ENCODE peak calls at places on chromosomes 13 and 19, in five cellular contexts. G, U, I, R and W are unnamed samples.

GRCh38 chr13:91406619-91407018 is 8.2 kb downstream of the GPC5 start:
- DNase-seq in U (no peak), R (no peak), I (peak; percentile 45), G (no peak), W (peak; percentile 73)

GRCh38 chr13:48446454-48446853 is 33.5 kb upstream of the LPAR6 start:
- DNase-seq in I (no peak), R (no peak), G (no peak), U (no peak), W (no peak)

GRCh38 chr19:35919306-35919705 is 11.2 kb upstream of the TYROBP start:
- DNase-seq in I (no peak), U (no peak), R (no peak), G (no peak), W (no peak)

GRCh38 chr13:44389856-44390255 is 16.2 kb downstream of the SERP2 start:
- DNase-seq in U (no peak), I (no peak), G (no peak), R (no peak), W (no peak)

GRCh38 chr13:36193151-36193855 is 21.1 kb downstream of the SOHLH2 start:
- DNase-seq in R (no peak), U (no peak), I (no peak), G (no peak), W (no peak)

GRCh38 chr13:106348032-106348431 is 187.4 kb downstream of the EFNB2 start:
- DNase-seq in I (peak; percentile 64), G (no peak), R (no peak), U (no peak), W (peak; percentile 43)

GRCh38 chr19:57803594-57804325 is 11.0 kb downstream of the ZNF552 start:
- DNase-seq in I (peak; percentile 12), U (no peak), R (peak; percentile 6), G (peak; percentile 23), W (peak; percentile 41)

GRCh38 chr13:97342136-97342535 is 91.8 kb upstream of the RAP2A start:
- DNase-seq in I (no peak), G (no peak), U (no peak), R (no peak), W (no peak)

GRCh38 chr13:60402022-60402421 is 5.0 kb downstream of the TDRD3 start:
- DNase-seq in R (no peak), G (no peak), I (no peak), U (no peak), W (no peak)

GRCh38 chr19:4057913-4058695 is 8.6 kb downstream of the ZBTB7A start:
- DNase-seq in U (peak; percentile 92), R (peak; percentile 47), G (peak; percentile 92), I (peak; percentile 42), W (peak; percentile 63)

GRCh38 chr13:42354246-42355117 is 82.5 kb downstream of the AKAP11 start:
- DNase-seq in U (no peak), I (no peak), R (no peak), G (no peak), W (no peak)

GRCh38 chr13:50320297-50320862 is 305.1 kb downstream of the KCNRG start:
- DNase-seq in R (no peak), G (no peak), U (no peak), I (peak; percentile 16), W (peak; percentile 40)

GRCh38 chr19:8609210-8610040 is 1.1 kb downstream of the ADAMTS10 start:
- DNase-seq in R (peak; percentile 24), G (peak; percentile 50), U (peak; percentile 75), I (peak; percentile 15), W (no peak)

GRCh38 chr19:10294368-10294697 is 4.6 kb downstream of the ICAM5 start:
- DNase-seq in I (no peak), R (peak; percentile 70), G (no peak), U (no peak), W (no peak)

GRCh38 chr13:37014609-37015008 is 14.0 kb downstream of the EXOSC8 start:
- DNase-seq in G (no peak), U (no peak), R (no peak), I (no peak), W (no peak)

DNA sequence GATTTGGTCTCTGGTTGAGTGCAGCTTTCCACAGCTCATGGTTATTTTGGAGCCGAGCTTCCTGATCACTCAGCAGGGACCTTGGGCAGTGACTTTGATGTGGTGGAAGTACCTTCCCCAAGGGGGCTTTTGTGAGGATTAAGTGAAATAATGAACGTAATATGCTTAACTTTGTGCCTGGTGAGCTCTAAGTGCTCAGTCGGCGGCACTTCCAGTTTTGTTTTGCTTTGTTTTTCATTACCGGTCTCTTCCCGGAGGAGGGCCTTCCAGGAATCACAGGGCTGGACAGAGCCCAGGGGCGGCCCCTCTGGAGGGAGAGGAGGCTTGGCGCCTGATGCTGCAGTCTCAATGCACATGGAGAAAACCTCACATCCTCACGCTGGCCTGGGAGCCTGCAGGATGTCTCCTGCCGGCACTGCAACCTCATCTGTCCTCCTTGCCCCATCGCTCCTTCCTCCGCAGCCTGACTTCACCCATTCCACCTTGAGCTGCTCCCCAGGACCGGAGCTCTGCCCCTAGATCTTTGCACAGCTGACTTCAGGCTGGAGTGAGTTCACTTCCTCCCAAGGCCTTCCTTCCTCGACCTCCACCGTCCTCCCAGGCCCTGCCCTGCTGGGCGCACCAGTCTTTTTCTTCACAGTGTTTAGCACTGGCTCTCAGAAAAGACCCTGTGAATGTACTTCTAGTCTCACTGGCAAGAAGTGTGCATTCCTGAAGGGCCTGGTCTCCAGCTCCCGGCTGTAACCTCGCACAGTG is 1.6 kb downstream of the PLEKHF1 start:
- DNase-seq in U (peak; percentile 58), I (no peak), R (peak; percentile 68), G (peak; percentile 87), W (no peak)
- H3K4me1 ChIP-seq in U (peaks cover 77% of the 10 kb centered on the region), I (peaks cover 35% of the 10 kb centered on the region), R (peaks cover 72% of the 10 kb centered on the region), G (peaks cover 28% of the 10 kb centered on the region), W (peaks cover 16% of the 10 kb centered on the region)

GRCh38 chr19:790971-791604 is 6.2 kb upstream of the PTBP1 start:
- DNase-seq in U (no peak), I (no peak), R (no peak), G (no peak), W (no peak)

GRCh38 chr19:788821-789472 is 8.3 kb upstream of the PTBP1 start:
- DNase-seq in I (no peak), R (peak; percentile 68), U (no peak), G (no peak), W (no peak)

GRCh38 chr19:787551-787950 is 9.7 kb upstream of the PTBP1 start:
- DNase-seq in I (no peak), R (no peak), G (no peak), U (no peak), W (no peak)

GRCh38 chr19:791605-792360 is 5.5 kb upstream of the PTBP1 start:
- DNase-seq in R (no peak), G (no peak), U (peak; percentile 48), I (no peak), W (no peak)

DNA sequence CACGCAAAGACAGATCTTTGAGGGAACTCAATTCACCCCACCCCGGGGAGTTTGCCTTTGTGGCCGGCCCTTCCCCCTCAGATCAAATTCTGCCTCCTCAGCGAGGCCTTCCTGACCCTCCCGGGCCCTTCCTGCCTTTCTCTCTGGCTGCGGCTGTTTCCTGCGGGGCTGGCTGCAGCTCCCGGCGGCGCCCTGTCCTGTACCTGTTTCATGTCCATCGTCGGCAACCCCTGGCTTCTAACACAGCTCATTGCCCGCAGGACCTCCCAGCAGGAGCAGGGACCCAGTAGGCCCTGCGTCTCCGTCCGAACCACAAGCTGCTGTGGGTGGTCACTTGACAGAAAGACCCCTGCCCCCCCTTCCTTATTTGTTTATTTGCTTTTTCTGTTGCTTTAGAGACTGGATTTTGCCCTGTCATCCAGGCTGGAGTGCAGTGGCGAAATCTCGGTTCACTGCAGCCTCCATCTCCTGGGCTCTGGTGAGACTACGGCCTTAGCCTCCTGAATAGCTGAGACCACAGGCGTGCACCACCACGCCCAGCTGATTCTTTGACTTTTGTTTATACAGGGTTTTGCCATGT is 7.7 kb upstream of the PTBP1 start:
- DNase-seq in I (no peak), G (no peak), U (no peak), R (no peak), W (no peak)
- TF ChIP-seq CTCF in I (no peak), G (no peak), U (no peak), R (no peak), W (no peak)

DNA sequence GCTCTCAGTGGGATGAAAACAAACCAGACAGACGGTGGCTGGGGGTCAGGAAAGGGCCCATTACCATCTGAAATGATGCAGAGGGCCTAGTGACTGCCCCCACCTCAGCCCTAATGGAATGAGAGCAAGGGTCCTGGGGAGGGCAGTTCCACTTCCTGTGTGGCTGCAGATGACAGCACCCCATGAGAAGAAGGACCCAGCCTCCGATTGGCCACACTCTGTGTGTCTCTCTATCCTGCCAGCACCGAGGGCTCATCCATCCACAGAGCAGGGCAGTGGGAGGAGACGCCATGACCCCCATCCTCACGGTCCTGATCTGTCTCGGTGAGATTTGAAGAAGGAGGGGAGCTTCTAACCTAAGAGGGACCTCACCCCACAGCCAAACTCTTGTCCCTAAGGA is 500 bp downstream of the LILRB1 start:
- DNase-seq in U (no peak), R (no peak), G (no peak), I (no peak), W (no peak)
- H3K4me1 ChIP-seq in U (no peaks in the 10 kb centered on the region), R (no peaks in the 10 kb centered on the region), G (no peaks in the 10 kb centered on the region), I (no peaks in the 10 kb centered on the region), W (no peaks in the 10 kb centered on the region)

GRCh38 chr19:23440791-23441190 is 45.5 kb upstream of the ZNF91 start:
- DNase-seq in I (no peak), G (no peak), R (no peak), U (no peak), W (no peak)
- TF ChIP-seq CTCF in I (no peak), G (no peak), R (no peak), U (peak; percentile 22), W (peak; percentile 14)